ENCODE peak calls at places on chromosomes 13 and 19, in seven cellular contexts. D is tibial nerve, A is left ventricle myocardium inferior, W is cardiac muscle cell, B is body of pancreas, Z is BJ, R is osteoblast. L is an unnamed sample.

GRCh38 chr19:45814166-45814780 is 835 bp downstream of the RSPH6A start:
- DNase-seq in A (no peak), W (no peak), D (no peak), Z (no peak), B (no peak), R (peak), L (no peak)

GRCh38 chr19:35533822-35534521 is 716 bp downstream of the GAPDHS start:
- DNase-seq in B (peak), A (no peak), Z (no peak), W (peak), D (no peak), R (peak), L (no peak)

GRCh38 chr13:37701972-37702371 is 103.4 kb upstream of the POSTN start:
- DNase-seq in R (peak), B (no peak), D (no peak), A (no peak), Z (peak), W (peak), L (peak)

GRCh38 chr19:7682175-7682855 is 1.7 kb downstream of the TRAPPC5 start:
- DNase-seq in B (no peak), Z (no peak), W (no peak), A (no peak), D (no peak), R (peak), L (no peak)

GRCh38 chr19:40205760-40206159 is 12.4 kb downstream of the TTC9B start:
- DNase-seq in D (no peak), A (no peak), Z (no peak), B (no peak), W (no peak), R (no peak), L (no peak)

GRCh38 chr13:113117335-113117872 is 5.2 kb upstream of the F10 start:
- DNase-seq in R (no peak), Z (no peak), D (no peak), W (no peak), A (no peak), B (no peak), L (no peak)

GRCh38 chr13:106349080-106349841 is 186.2 kb downstream of the EFNB2 start:
- DNase-seq in W (peak), Z (no peak), R (no peak), A (peak), D (no peak), B (no peak), L (no peak)

GRCh38 chr19:16340092-16340491 is 15.5 kb downstream of the KLF2 start:
- DNase-seq in B (no peak), D (no peak), W (no peak), A (no peak), R (peak), Z (no peak), L (no peak)

GRCh38 chr19:18007939-18008673 is at the start of gene ARRDC2:
- DNase-seq in R (peak), D (peak), B (peak), Z (peak), A (peak), W (peak), L (peak)

GRCh38 chr19:8238251-8238650 is 29.1 kb downstream of the CERS4 start:
- DNase-seq in W (no peak), B (peak), R (peak), Z (no peak), A (no peak), D (no peak), L (no peak)

GRCh38 chr19:18762125-18763023 is 28.7 kb downstream of the COMP start:
- DNase-seq in Z (no peak), D (peak), A (peak), B (peak), R (no peak), W (peak), L (no peak)

GRCh38 chr13:74040200-74040599 is 94.0 kb downstream of the KLF12 start:
- DNase-seq in D (peak), A (peak), R (no peak), Z (no peak), B (peak), W (peak), L (peak)

GRCh38 chr19:12792048-12792852 is 964 bp downstream of the JUNB start:
- DNase-seq in R (peak), A (peak), D (no peak), W (peak), B (peak), Z (no peak), L (no peak)

GRCh38 chr13:102212729-102213128 is 189.1 kb downstream of the FGF14 start:
- DNase-seq in Z (no peak), R (no peak), B (no peak), W (no peak), D (no peak), A (no peak), L (no peak)

GRCh38 chr13:83150616-83151307 is 731.5 kb downstream of the SLITRK1 start:
- DNase-seq in D (no peak), W (peak), R (no peak), B (no peak), Z (peak), A (no peak), L (peak)

GRCh38 chr19:869245-870177 is 10.0 kb downstream of the CFD start:
- DNase-seq in A (peak), R (peak), B (peak), W (peak), D (peak), Z (peak), L (peak)

GRCh38 chr13:77437267-77437666 is 98.2 kb upstream of the SCEL start:
- DNase-seq in R (no peak), B (no peak), W (no peak), Z (no peak), A (no peak), D (no peak), L (no peak)

GRCh38 chr13:101576977-101577376 is 124.5 kb downstream of the ITGBL1 start:
- DNase-seq in D (no peak), R (no peak), W (no peak), B (no peak), Z (no peak), A (no peak), L (no peak)

GRCh38 chr13:80116107-80116506 is 224.8 kb downstream of the SPRY2 start:
- DNase-seq in A (no peak), R (peak), B (no peak), Z (peak), W (peak), D (no peak), L (peak)

GRCh38 chr13:74978596-74978995 is 503.4 kb downstream of the TBC1D4 start:
- DNase-seq in W (no peak), B (no peak), A (no peak), Z (no peak), R (no peak), D (no peak), L (no peak)

GRCh38 chr13:67099494-67099893 is 130.6 kb downstream of the PCDH9 start:
- DNase-seq in R (no peak), D (no peak), W (no peak), A (no peak), Z (no peak), B (no peak), L (no peak)
- H3K4me3 ChIP-seq in R (no peak), D (no peak), W (no peak), A (no peak), Z (no peak), B (no peak), L (no peak)

GRCh38 chr13:99199541-99200432 is 867 bp upstream of the UBAC2 start:
- DNase-seq in Z (no peak), W (no peak), D (no peak), A (no peak), B (peak), R (no peak), L (no peak)

GRCh38 chr13:99197257-99197651 is 3.4 kb upstream of the UBAC2 start:
- DNase-seq in R (no peak), Z (no peak), D (no peak), B (no peak), A (no peak), W (no peak), L (no peak)

GRCh38 chr13:99193152-99193551 is 7.5 kb upstream of the UBAC2 start:
- DNase-seq in A (no peak), R (no peak), W (no peak), Z (no peak), B (no peak), D (no peak), L (no peak)

GRCh38 chr13:99198630-99199029 is 2.0 kb upstream of the UBAC2 start:
- DNase-seq in B (no peak), D (no peak), Z (no peak), R (peak), W (no peak), A (no peak), L (no peak)

DNA sequence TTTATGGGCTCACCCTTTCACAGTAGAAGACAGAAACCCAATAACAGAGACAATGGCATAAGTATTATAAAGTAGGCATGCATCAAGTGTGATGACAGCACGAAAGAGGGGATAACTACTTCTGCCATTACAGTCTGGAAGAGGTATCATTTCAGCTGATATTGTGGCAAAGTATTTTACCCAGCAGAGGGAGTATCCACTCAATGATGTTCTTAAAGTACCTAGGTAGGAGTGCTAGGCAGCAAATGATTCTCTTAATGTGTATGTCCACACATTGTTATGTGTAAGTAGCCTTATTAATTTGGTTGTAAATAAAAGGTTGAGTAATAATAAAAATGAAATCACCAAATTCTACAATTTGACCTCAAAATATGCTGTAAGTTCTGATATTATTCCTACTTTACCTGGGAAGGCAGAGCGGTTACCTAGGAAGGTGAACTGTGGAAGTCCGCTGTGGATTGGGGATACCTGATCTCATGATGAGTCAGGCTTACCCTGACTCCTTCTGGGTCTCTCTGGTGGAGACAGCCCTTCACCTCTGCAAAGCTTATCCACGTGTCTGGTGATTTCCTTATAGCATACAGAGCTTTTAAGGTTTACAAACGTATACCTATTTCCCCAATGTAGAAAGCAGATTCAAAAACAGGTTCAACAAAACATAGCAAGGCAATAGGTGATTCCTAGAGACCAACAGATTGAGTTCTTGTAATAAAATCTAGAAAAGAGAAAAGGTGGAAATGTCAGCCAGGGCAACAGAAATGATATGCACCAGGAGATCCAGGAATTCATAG is 4.0 kb upstream of the UBAC2 start:
- DNase-seq in R (peak), W (no peak), B (no peak), D (no peak), Z (no peak), A (no peak), L (no peak)
- TF ChIP-seq CTCF in R (peak), W (peak), B (no peak), D (no peak), Z (no peak), A (no peak), L (no peak)

DNA sequence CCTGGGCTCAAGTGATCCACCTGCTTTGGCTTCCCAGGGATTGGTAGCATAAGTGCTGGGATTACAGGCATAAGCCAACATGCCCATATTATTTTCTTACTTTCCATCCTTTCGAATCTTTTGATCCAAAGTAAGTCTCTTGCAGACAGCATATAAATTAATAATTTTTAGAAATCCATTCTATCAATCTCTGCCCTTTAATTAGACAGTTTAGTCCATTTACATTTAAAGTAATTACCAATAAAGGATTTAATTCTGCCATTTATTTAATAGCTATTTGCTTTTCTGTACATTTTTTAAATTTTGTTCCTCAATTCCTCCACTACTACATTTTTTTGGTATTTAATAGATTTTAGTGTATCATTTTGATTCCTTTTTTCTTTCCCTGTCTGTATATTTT is 7.3 kb upstream of the URI1 start:
- DNase-seq in R (no peak), A (no peak), D (no peak), Z (no peak), B (no peak), W (no peak), L (no peak)
- H3K4me3 ChIP-seq in R (no peak), A (no peak), D (no peak), Z (no peak), B (no peak), W (no peak), L (no peak)

GRCh38 chr13:27665333-27665732 is 43.6 kb downstream of the POLR1D start:
- DNase-seq in A (no peak), B (no peak), W (no peak), R (no peak), D (no peak), Z (no peak), L (no peak)
- TF ChIP-seq CTCF in A (peak), B (no peak), W (peak), R (peak), D (no peak), Z (peak), L (no peak)

GRCh38 chr19:50779504-50780457 is 9.5 kb downstream of the GPR32 start:
- DNase-seq in W (no peak), B (no peak), Z (no peak), A (no peak), R (no peak), D (no peak), L (no peak)

GRCh38 chr19:50776131-50776530 is 5.9 kb downstream of the GPR32 start:
- DNase-seq in R (no peak), B (no peak), D (no peak), W (no peak), Z (no peak), A (no peak), L (no peak)

GRCh38 chr19:50777830-50778303 is 7.6 kb downstream of the GPR32 start:
- DNase-seq in W (peak), D (no peak), Z (no peak), R (peak), B (no peak), A (no peak), L (no peak)

GRCh38 chr19:50778906-50779430 is 8.7 kb downstream of the GPR32 start:
- DNase-seq in D (no peak), B (no peak), R (peak), A (no peak), Z (no peak), W (no peak), L (no peak)

GRCh38 chr19:50777261-50777660 is 7.0 kb downstream of the GPR32 start:
- DNase-seq in Z (no peak), D (no peak), W (no peak), R (peak), A (no peak), B (no peak), L (no peak)
- H3K4me3 ChIP-seq in Z (no peak), D (no peak), W (no peak), R (no peak), A (no peak), B (no peak), L (no peak)

GRCh38 chr19:42267644-42268141 is 1.4 kb upstream of the CIC start:
- DNase-seq in D (no peak), W (no peak), R (no peak), A (no peak), Z (no peak), B (no peak), L (no peak)

GRCh38 chr19:42270346-42271044 is 1.4 kb downstream of the CIC start:
- DNase-seq in Z (no peak), B (peak), W (peak), R (peak), A (no peak), D (peak), L (no peak)

GRCh38 chr19:42269518-42270345 is 680 bp downstream of the CIC start:
- DNase-seq in B (no peak), D (no peak), R (no peak), Z (no peak), A (no peak), W (no peak), L (no peak)

GRCh38 chr19:42268142-42268703 is 829 bp upstream of the CIC start:
- DNase-seq in W (peak), B (peak), Z (peak), A (peak), R (peak), D (peak), L (peak)

GRCh38 chr19:42268704-42269517 is at the start of gene CIC:
- DNase-seq in D (peak), Z (peak), R (peak), A (peak), B (peak), W (peak), L (peak)
- TF ChIP-seq CTCF in D (peak), Z (no peak), R (no peak), A (no peak), B (no peak), W (no peak), L (no peak)

GRCh38 chr19:58572818-58573657 is at the start of gene MZF1:
- DNase-seq in W (peak), A (peak), D (peak), B (peak), R (peak), Z (peak), L (peak)

GRCh38 chr19:58572026-58572817 is 913 bp downstream of the MZF1 start:
- DNase-seq in Z (no peak), R (peak), W (no peak), D (peak), B (no peak), A (peak), L (no peak)

GRCh38 chr19:58569943-58570670 is 3.0 kb downstream of the MZF1 start:
- DNase-seq in A (peak), D (peak), B (peak), W (no peak), R (peak), Z (no peak), L (no peak)

GRCh38 chr19:58570770-58571574 is 2.2 kb downstream of the MZF1 start:
- DNase-seq in Z (no peak), W (no peak), B (peak), A (peak), D (peak), R (peak), L (no peak)

DNA sequence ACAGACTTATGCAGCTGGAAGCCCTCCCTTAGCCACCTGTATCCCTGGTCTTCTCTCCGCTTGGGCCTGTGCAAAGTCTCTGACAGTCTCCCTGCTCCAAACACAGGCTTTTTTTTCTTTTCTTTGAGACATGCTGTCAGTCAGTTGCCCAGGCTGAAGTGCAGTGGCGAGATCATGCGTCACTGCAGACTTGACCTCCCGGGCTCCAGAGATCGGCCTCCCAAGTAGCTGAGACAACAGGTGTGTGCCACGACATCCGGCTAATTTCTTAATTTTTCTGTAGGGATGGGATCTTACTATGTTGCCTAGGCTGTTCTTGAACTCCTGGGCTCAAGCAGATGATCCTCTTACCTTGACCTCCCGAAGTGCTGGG is 1.6 kb downstream of the MZF1 start:
- DNase-seq in B (no peak), A (no peak), W (no peak), Z (no peak), D (peak), R (no peak), L (no peak)
- H3K4me3 ChIP-seq in B (no peak), A (no peak), W (no peak), Z (no peak), D (no peak), R (no peak), L (no peak)

GRCh38 chr19:4495471-4495870 is 22.8 kb downstream of the PLIN4 start:
- DNase-seq in R (peak), B (no peak), A (no peak), D (no peak), Z (no peak), W (no peak), L (no peak)
- TF ChIP-seq CTCF in R (no peak), B (peak), A (no peak), D (no peak), Z (no peak), W (no peak), L (no peak)

GRCh38 chr19:13873776-13874515 is 3.0 kb upstream of the NANOS3 start:
- DNase-seq in A (no peak), W (no peak), Z (no peak), B (no peak), D (no peak), R (peak), L (no peak)
- H3K4me3 ChIP-seq in A (no peak), W (no peak), Z (no peak), B (no peak), D (no peak), R (no peak), L (no peak)

L was measured in HFF-Myc.